ENCODE peak calls at places on chromosome 14, in four cellular contexts. I, Z, A and G are unnamed samples.

GRCh38 chr14:81435578-81436295 is 35.6 kb upstream of the STON2 start:
- DNase-seq in I (peak), Z (peak), A (peak), G (no peak)

GRCh38 chr14:85535916-85536834 is 6.2 kb downstream of the FLRT2 start:
- DNase-seq in I (peak), Z (peak), A (no peak), G (no peak)

GRCh38 chr14:57578427-57579220 is 85.0 kb upstream of the CCDC198 start:
- DNase-seq in I (no peak), Z (no peak), A (no peak), G (no peak)

GRCh38 chr14:94612580-94613554 is 676 bp downstream of the SERPINA3 start:
- DNase-seq in I (no peak), Z (no peak), A (no peak), G (no peak)

GRCh38 chr14:99729991-99730875 is 46.1 kb downstream of the CYP46A1 start:
- DNase-seq in I (peak), Z (peak), A (peak), G (no peak)

GRCh38 chr14:93857081-93857480 is 68.8 kb upstream of the PRIMA1 start:
- DNase-seq in I (no peak), Z (no peak), A (no peak), G (no peak)

GRCh38 chr14:54818201-54819133 is 84.2 kb downstream of the GCH1 start:
- DNase-seq in I (peak), Z (no peak), A (no peak), G (peak)

GRCh38 chr14:64611358-64612020 is 61.7 kb downstream of the PPP1R36 start:
- DNase-seq in I (no peak), Z (no peak), A (no peak), G (no peak)

GRCh38 chr14:95066427-95066986 is 90.8 kb downstream of the DICER1 start:
- DNase-seq in I (no peak), Z (no peak), A (no peak), G (no peak)

GRCh38 chr14:44798386-44799242 is 163.1 kb downstream of the KLHL28 start:
- DNase-seq in I (no peak), Z (no peak), A (no peak), G (no peak)

GRCh38 chr14:90454041-90455000 is 57.5 kb downstream of the CALM1 start:
- DNase-seq in I (peak), Z (peak), A (peak), G (no peak)

GRCh38 chr14:93930296-93930988 is 3.3 kb downstream of the FAM181A start:
- DNase-seq in I (no peak), Z (no peak), A (no peak), G (no peak)

GRCh38 chr14:97978336-97978735 is 1181.2 kb downstream of the VRK1 start:
- DNase-seq in I (peak), Z (peak), A (peak), G (no peak)

GRCh38 chr14:73237219-73237785 is at the start of gene PAPLN:
- DNase-seq in I (peak), Z (peak), A (no peak), G (no peak)

GRCh38 chr14:22895402-22895801 is 12.4 kb downstream of the REM2 start:
- DNase-seq in I (no peak), Z (no peak), A (no peak), G (no peak)

GRCh38 chr14:32896979-32897723 is 41.5 kb upstream of the NPAS3 start:
- DNase-seq in I (peak), Z (no peak), A (no peak), G (peak)

GRCh38 chr14:87108726-87109125 is 884.3 kb downstream of the GALC start:
- DNase-seq in I (peak), Z (no peak), A (no peak), G (peak)

GRCh38 chr14:26992403-26993115 is 394.7 kb upstream of the NOVA1 start:
- DNase-seq in I (no peak), Z (peak), A (no peak), G (no peak)

GRCh38 chr14:99559286-99559990 is 44.6 kb downstream of the CCDC85C start:
- DNase-seq in I (no peak), Z (no peak), A (no peak), G (no peak)

GRCh38 chr14:46818147-46818546 is 166.6 kb upstream of the RPL10L start:
- DNase-seq in I (no peak), Z (no peak), A (no peak), G (no peak)

GRCh38 chr14:93764211-93764659 is 24.1 kb downstream of the PRIMA1 start:
- DNase-seq in I (peak), Z (no peak), A (no peak), G (no peak)

GRCh38 chr14:49381778-49382177 is 204.4 kb downstream of the RPS29 start:
- DNase-seq in I (no peak), Z (no peak), A (no peak), G (no peak)

GRCh38 chr14:80213602-80214001 is 2.3 kb upstream of the DIO2 start:
- DNase-seq in I (peak), Z (peak), A (peak), G (peak)

GRCh38 chr14:93987376-93987775 is 9.7 kb upstream of the CCDC197 start:
- DNase-seq in I (no peak), Z (no peak), A (no peak), G (no peak)

GRCh38 chr14:72495668-72496067 is 398.2 kb downstream of the DPF3 start:
- DNase-seq in I (no peak), Z (no peak), A (no peak), G (no peak)

GRCh38 chr14:54709444-54709843 is 142.5 kb downstream of the SAMD4A start:
- DNase-seq in I (no peak), Z (no peak), A (no peak), G (no peak)

GRCh38 chr14:54622189-54622958 is 55.4 kb downstream of the SAMD4A start:
- DNase-seq in I (no peak), Z (no peak), A (no peak), G (no peak)

GRCh38 chr14:65034021-65034420 is 47.3 kb downstream of the FNTB start:
- DNase-seq in I (no peak), Z (no peak), A (no peak), G (no peak)

GRCh38 chr14:78566017-78566858 is 396.1 kb downstream of the NRXN3 start:
- DNase-seq in I (peak), Z (peak), A (peak), G (peak)

GRCh38 chr14:61925043-61925442 is 162.8 kb downstream of the SNAPC1 start:
- DNase-seq in I (peak), Z (peak), A (no peak), G (no peak)
- TF ChIP-seq CTCF in I (peak), Z (peak), A (no peak), G (peak)

DNA sequence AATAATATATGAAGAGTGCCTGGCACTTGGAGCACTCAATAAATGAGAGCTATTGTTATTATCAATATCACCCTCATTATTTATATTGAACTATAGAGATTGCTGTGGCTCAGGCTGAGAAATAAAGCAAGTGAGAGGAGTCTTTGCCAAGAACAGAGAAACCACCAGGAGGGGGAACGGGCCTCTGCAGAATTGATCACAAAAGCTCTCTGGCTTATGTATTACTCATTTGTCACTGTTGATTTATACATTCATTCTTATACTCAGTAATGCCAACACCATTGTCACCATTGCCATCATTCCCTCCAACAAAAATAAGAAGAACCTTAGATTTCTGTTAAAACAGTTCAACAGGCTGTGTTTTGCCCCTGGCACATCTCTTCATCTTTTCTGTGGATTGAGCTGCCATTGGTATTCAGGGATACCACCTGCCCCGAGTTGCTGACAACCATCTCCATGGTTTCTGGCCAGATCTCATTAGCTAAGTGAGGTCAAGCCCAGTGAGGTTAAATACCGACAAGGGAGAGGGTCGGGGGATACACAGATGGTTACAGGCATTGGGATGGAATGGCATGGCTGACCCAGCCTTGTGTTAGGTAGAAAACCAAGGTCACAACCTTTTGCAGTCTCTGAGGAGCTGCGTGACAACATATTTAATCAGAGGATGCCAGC is 21.8 kb upstream of the PCNX1 start:
- DNase-seq in I (no peak), Z (no peak), A (no peak), G (no peak)
- H3K4me3 ChIP-seq in I (no peak), Z (no peak), A (no peak), G (no peak)

DNA sequence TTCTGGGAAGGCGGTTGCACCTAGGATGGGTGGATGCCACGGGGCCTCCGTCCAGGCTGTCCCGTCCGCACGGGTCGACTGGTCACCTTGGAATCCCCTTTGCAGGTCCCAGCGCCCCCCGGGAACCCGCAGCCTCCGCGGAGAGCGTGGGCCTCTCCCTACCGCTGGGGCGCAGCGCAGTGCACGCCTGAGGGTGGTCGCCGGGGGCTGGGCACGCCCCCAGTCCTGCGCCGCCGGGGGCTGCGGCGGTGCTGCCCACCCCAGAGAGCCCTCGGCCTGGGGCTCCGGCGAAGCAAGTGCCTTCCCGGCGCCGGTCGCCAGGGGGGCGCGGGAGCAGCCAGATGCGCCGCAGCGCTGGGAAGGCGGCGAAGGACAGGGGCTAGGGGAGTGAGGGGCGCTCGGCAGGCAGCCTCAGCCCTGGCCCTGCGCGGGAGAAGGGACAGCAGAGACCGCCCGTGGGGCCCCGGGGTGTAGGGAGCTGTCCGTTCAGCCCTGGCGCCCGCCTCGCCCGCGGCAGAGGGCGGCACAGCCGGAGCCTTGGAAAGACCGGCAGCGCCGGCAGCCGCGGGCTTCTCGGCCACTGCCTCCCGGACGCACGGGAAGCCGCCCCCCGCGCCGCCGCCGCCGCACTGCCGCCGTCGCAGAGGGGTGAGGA is 527 bp downstream of the ZDHHC22 start:
- DNase-seq in I (peak), Z (peak), A (no peak), G (no peak)
- TF ChIP-seq CTCF in I (peak), Z (peak), A (peak), G (no peak)

GRCh38 chr14:103140316-103141109 is 17.3 kb downstream of the TNFAIP2 start:
- DNase-seq in I (peak), Z (no peak), A (no peak), G (no peak)
- H3K4me3 ChIP-seq in I (no peak), Z (no peak), A (no peak), G (no peak)

DNA sequence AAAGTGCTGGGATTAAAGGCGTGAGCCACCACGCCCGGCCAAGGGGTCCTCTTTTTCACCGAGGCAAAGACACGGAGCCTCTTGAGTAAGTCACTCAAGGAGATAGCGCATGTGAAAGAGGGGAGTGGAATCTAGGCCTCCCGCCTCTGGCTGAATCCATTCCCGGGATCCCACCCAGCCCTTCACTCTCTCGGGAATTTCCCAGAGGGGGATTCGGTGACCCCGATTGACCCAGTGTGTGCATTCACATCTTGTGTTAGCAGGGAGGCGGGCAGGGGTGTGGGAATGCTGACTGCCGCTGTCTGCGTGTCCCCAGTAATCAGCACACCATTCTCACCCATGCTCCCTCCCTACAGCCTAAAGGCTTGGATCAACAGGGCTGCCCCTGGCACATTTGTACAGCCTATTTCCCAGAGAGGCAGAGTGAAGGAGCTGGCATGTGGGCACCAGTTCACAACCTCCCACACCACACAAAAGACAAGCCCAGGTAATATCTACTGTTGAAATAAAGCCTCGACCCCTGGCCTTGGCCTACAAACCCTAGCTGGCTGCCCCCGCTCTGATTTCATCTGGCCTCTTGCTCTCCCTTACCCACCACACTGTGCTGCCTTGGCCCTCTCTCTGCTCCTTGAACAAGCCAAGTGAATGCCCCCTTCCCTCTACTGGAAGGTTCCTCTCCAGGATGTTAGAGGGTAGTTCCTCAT is 1.3 kb upstream of the LTBP2 start:
- DNase-seq in I (no peak), Z (no peak), A (no peak), G (no peak)
- TF ChIP-seq CTCF in I (no peak), Z (no peak), A (no peak), G (no peak)

GRCh38 chr14:96197969-96198368 is 6.7 kb upstream of the BDKRB2 start:
- DNase-seq in I (no peak), Z (no peak), A (no peak), G (no peak)

GRCh38 chr14:96197163-96197852 is 7.3 kb upstream of the BDKRB2 start:
- DNase-seq in I (no peak), Z (no peak), A (no peak), G (no peak)

GRCh38 chr14:96195441-96196081 is 9.1 kb upstream of the BDKRB2 start:
- DNase-seq in I (no peak), Z (peak), A (no peak), G (no peak)

GRCh38 chr14:96201157-96201556 is 3.5 kb upstream of the BDKRB2 start:
- DNase-seq in I (no peak), Z (no peak), A (no peak), G (no peak)

DNA sequence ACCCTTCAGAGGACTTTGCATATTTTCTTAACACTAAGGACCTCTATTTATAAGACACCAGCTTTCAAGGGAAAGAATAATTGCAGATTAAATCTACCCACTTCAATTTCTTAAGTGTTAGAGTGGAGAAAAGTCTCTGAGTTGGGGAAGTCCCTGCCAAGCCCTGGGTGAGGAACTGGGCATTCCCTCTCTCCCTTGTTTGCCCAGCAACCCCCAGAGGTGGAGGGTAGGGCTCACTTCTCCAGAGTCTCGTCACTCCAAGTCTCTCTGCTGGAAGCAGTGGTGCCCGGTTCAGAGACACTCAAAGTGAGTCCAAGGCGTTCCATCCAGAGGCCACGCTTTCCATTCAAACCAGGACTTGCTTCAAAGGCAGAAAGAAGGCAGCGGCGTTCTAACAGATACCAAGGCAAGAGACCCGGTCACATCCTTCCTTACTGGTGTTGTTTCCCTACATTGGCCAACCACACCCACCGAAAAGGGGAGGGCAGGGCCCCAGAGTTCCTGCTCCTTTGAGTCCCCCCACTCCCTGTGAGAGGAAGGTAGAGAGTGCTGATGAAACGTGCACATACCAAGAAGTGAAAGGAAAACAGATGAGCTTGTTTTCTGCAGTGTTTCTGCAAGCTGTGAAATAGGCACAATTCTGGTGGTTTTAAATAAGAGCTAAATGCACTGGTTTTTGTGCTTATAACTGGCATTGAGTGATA is 6.1 kb upstream of the BDKRB2 start:
- DNase-seq in I (no peak), Z (no peak), A (no peak), G (no peak)
- H3K4me3 ChIP-seq in I (no peak), Z (no peak), A (no peak), G (no peak)

DNA sequence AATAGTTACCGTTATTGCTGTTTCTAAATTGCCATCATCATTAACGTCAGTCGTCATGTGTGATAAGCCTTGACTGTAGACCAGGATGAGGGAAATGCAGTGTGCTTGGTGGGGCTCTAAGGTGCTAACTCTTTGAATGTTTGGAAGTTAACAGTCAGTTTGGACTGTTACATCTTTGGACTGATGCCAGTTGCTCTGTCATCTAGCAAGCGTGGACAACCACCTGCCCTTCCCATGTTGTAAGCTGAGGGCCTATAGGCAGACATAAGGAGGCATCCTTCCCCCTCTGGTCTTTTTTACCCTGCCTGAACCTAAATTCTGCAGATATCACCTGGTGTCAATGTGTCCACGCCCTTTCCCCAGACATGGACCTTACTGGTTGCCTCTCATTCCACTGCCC is 94.4 kb downstream of the PPP2R5C start:
- DNase-seq in I (no peak), Z (no peak), A (no peak), G (no peak)
- TF ChIP-seq CTCF in I (no peak), Z (no peak), A (no peak), G (no peak)